ENCODE peak calls at places on chromosomes 16 and 17, in six cellular contexts. One of them, this sample, is unnamed.

GRCh38 chr16:89096768-89097527 is 3.3 kb downstream of the ACSF3 start:
- DNase-seq in suprapubic skin: no peak
- DNase-seq in HFFc6: no peak
- DNase-seq in H9: no peak
- DNase-seq in choroid plexus epithelial cell: no peak
- DNase-seq in upper lobe of right lung: no peak
- DNase-seq in this sample: no peak

GRCh38 chr16:2475413-2476344 is 752 bp downstream of the TBC1D24 start:
- DNase-seq in H9: peak; percentile 56
- DNase-seq in HFFc6: no peak
- DNase-seq in suprapubic skin: no peak
- DNase-seq in choroid plexus epithelial cell: no peak
- DNase-seq in upper lobe of right lung: peak; percentile 81
- DNase-seq in this sample: no peak

GRCh38 chr16:75627856-75628255 is 4.8 kb upstream of the ADAT1 start:
- DNase-seq in upper lobe of right lung: no peak
- DNase-seq in HFFc6: no peak
- DNase-seq in suprapubic skin: no peak
- DNase-seq in choroid plexus epithelial cell: peak; percentile 76
- DNase-seq in H9: no peak
- DNase-seq in this sample: no peak

GRCh38 chr17:69594641-69595040 is 180.1 kb downstream of the MAP2K6 start:
- DNase-seq in H9: no peak
- DNase-seq in choroid plexus epithelial cell: no peak
- DNase-seq in suprapubic skin: no peak
- DNase-seq in upper lobe of right lung: no peak
- DNase-seq in HFFc6: no peak
- DNase-seq in this sample: no peak

GRCh38 chr17:41717408-41718286 is 5.5 kb downstream of the GAST start:
- DNase-seq in choroid plexus epithelial cell: peak; percentile 58
- DNase-seq in HFFc6: peak; percentile 52
- DNase-seq in H9: no peak
- DNase-seq in upper lobe of right lung: no peak
- DNase-seq in suprapubic skin: no peak
- DNase-seq in this sample: no peak

GRCh38 chr16:8590161-8590688 is at the start of gene TMEM114:
- DNase-seq in HFFc6: no peak
- DNase-seq in upper lobe of right lung: no peak
- DNase-seq in H9: peak; percentile 54
- DNase-seq in suprapubic skin: no peak
- DNase-seq in choroid plexus epithelial cell: no peak
- DNase-seq in this sample: no peak

GRCh38 chr16:88119881-88120280 is 168.6 kb downstream of the BANP start:
- DNase-seq in HFFc6: no peak
- DNase-seq in suprapubic skin: no peak
- DNase-seq in upper lobe of right lung: no peak
- DNase-seq in choroid plexus epithelial cell: no peak
- DNase-seq in H9: no peak
- DNase-seq in this sample: no peak

GRCh38 chr16:79772028-79772427 is 171.5 kb upstream of the MAF start:
- DNase-seq in H9: no peak
- DNase-seq in suprapubic skin: no peak
- DNase-seq in HFFc6: no peak
- DNase-seq in upper lobe of right lung: no peak
- DNase-seq in choroid plexus epithelial cell: no peak
- DNase-seq in this sample: no peak

GRCh38 chr17:58605470-58605869 is 86.4 kb downstream of the TEX14 start:
- DNase-seq in upper lobe of right lung: no peak
- DNase-seq in suprapubic skin: no peak
- DNase-seq in HFFc6: no peak
- DNase-seq in choroid plexus epithelial cell: no peak
- DNase-seq in H9: no peak
- DNase-seq in this sample: no peak

GRCh38 chr17:71453876-71454422 is 666.9 kb upstream of the SOX9 start:
- DNase-seq in suprapubic skin: no peak
- DNase-seq in H9: no peak
- DNase-seq in upper lobe of right lung: no peak
- DNase-seq in choroid plexus epithelial cell: no peak
- DNase-seq in HFFc6: no peak
- DNase-seq in this sample: no peak

GRCh38 chr17:3689262-3690093 is 6.5 kb downstream of the P2RX5 start:
- DNase-seq in HFFc6: no peak
- DNase-seq in choroid plexus epithelial cell: no peak
- DNase-seq in upper lobe of right lung: no peak
- DNase-seq in suprapubic skin: no peak
- DNase-seq in H9: no peak
- DNase-seq in this sample: no peak

GRCh38 chr17:3692346-3692745 is 3.6 kb downstream of the P2RX5 start:
- DNase-seq in choroid plexus epithelial cell: no peak
- DNase-seq in upper lobe of right lung: no peak
- DNase-seq in HFFc6: no peak
- DNase-seq in H9: peak; percentile 74
- DNase-seq in suprapubic skin: no peak
- DNase-seq in this sample: no peak

GRCh38 chr17:3693099-3693498 is 2.9 kb downstream of the P2RX5 start:
- DNase-seq in HFFc6: no peak
- DNase-seq in H9: no peak
- DNase-seq in suprapubic skin: no peak
- DNase-seq in upper lobe of right lung: no peak
- DNase-seq in choroid plexus epithelial cell: no peak
- DNase-seq in this sample: no peak

GRCh38 chr17:3690094-3690715 is 5.8 kb downstream of the P2RX5 start:
- DNase-seq in suprapubic skin: no peak
- DNase-seq in H9: no peak
- DNase-seq in choroid plexus epithelial cell: no peak
- DNase-seq in upper lobe of right lung: no peak
- DNase-seq in HFFc6: no peak
- DNase-seq in this sample: no peak

DNA sequence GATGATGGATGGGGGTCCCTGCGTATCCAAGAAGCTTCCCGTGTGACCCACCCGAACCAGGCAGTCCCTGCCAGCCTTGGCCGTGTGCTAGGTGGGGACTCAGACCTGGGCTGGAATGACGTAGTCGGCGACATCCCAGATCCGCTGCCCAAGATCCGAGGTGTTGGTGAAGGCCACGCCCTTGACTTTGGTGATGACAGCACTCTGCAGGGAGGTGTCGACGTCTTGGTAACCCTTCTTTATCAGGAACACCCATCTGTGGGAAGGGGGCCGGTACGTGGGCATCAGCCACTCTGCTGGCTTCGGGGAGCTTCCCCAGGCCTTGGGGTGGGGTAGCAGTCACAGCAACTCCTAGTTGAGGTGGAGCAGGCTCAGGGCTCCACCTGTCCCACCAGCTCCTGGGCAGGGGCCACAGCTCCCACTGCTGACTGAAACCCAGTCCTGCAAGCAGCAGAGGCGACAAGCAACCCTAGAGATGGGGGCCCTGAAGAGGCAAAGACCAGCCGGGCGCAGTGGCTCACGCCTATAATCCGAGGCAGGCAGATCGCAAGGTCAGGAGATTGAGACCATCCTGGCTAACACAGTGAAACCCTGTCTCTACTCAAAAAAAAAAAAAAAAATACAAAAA is 4.3 kb downstream of the P2RX5 start:
- DNase-seq in choroid plexus epithelial cell: no peak
- DNase-seq in H9: peak; percentile 86
- DNase-seq in suprapubic skin: no peak
- DNase-seq in upper lobe of right lung: no peak
- DNase-seq in HFFc6: no peak
- DNase-seq in this sample: no peak
- TF ChIP-seq CTCF in choroid plexus epithelial cell: peak; percentile 26
- TF ChIP-seq CTCF in H9: peak; percentile 32
- TF ChIP-seq CTCF in suprapubic skin: no peak
- TF ChIP-seq CTCF in upper lobe of right lung: no peak
- TF ChIP-seq CTCF in HFFc6: no peak
- TF ChIP-seq CTCF in this sample: no peak

GRCh38 chr16:50548659-50549560 is 714 bp downstream of the NKD1 start:
- DNase-seq in upper lobe of right lung: no peak
- DNase-seq in HFFc6: no peak
- DNase-seq in H9: no peak
- DNase-seq in suprapubic skin: no peak
- DNase-seq in choroid plexus epithelial cell: peak; percentile 11
- DNase-seq in this sample: no peak

GRCh38 chr16:50547944-50548658 is at the start of gene NKD1:
- DNase-seq in H9: peak; percentile 80
- DNase-seq in choroid plexus epithelial cell: peak; percentile 35
- DNase-seq in upper lobe of right lung: peak; percentile 85
- DNase-seq in HFFc6: no peak
- DNase-seq in suprapubic skin: no peak
- DNase-seq in this sample: no peak

GRCh38 chr16:50549561-50549915 is 1.3 kb downstream of the NKD1 start:
- DNase-seq in H9: no peak
- DNase-seq in suprapubic skin: no peak
- DNase-seq in upper lobe of right lung: no peak
- DNase-seq in choroid plexus epithelial cell: no peak
- DNase-seq in HFFc6: no peak
- DNase-seq in this sample: no peak

GRCh38 chr16:50546125-50546524 is 2.1 kb upstream of the NKD1 start:
- DNase-seq in H9: no peak
- DNase-seq in suprapubic skin: no peak
- DNase-seq in upper lobe of right lung: no peak
- DNase-seq in choroid plexus epithelial cell: no peak
- DNase-seq in HFFc6: no peak
- DNase-seq in this sample: no peak

GRCh38 chr16:50547340-50547865 is 793 bp upstream of the NKD1 start:
- DNase-seq in choroid plexus epithelial cell: peak; percentile 8
- DNase-seq in H9: peak; percentile 61
- DNase-seq in upper lobe of right lung: no peak
- DNase-seq in suprapubic skin: no peak
- DNase-seq in HFFc6: no peak
- DNase-seq in this sample: no peak
- TF ChIP-seq CTCF in choroid plexus epithelial cell: peak; percentile 25
- TF ChIP-seq CTCF in H9: peak; percentile 40
- TF ChIP-seq CTCF in upper lobe of right lung: peak; percentile 32
- TF ChIP-seq CTCF in suprapubic skin: no peak
- TF ChIP-seq CTCF in HFFc6: no peak
- TF ChIP-seq CTCF in this sample: peak; percentile 52

GRCh38 chr17:55601874-55602364 is 90.7 kb upstream of the SMIM36 start:
- DNase-seq in H9: peak; percentile 76
- DNase-seq in choroid plexus epithelial cell: peak; percentile 84
- DNase-seq in upper lobe of right lung: no peak
- DNase-seq in suprapubic skin: no peak
- DNase-seq in HFFc6: peak; percentile 50
- DNase-seq in this sample: no peak
- TF ChIP-seq CTCF in H9: peak; percentile 78
- TF ChIP-seq CTCF in choroid plexus epithelial cell: peak; percentile 89
- TF ChIP-seq CTCF in upper lobe of right lung: peak; percentile 70
- TF ChIP-seq CTCF in suprapubic skin: peak; percentile 28
- TF ChIP-seq CTCF in HFFc6: peak; percentile 92
- TF ChIP-seq CTCF in this sample: peak; percentile 86

GRCh38 chr17:35141681-35142466 is at the start of gene NLE1:
- DNase-seq in HFFc6: peak; percentile 66
- DNase-seq in choroid plexus epithelial cell: peak; percentile 86
- DNase-seq in H9: peak; percentile 92
- DNase-seq in suprapubic skin: peak; percentile 91
- DNase-seq in upper lobe of right lung: peak; percentile 92
- DNase-seq in this sample: peak; percentile 74
- TF ChIP-seq CTCF in HFFc6: peak; percentile 94
- TF ChIP-seq CTCF in choroid plexus epithelial cell: peak; percentile 89
- TF ChIP-seq CTCF in H9: peak; percentile 94
- TF ChIP-seq CTCF in suprapubic skin: peak; percentile 55
- TF ChIP-seq CTCF in upper lobe of right lung: peak; percentile 93
- TF ChIP-seq CTCF in this sample: peak; percentile 97